ENCODE peak calls at places on chromosomes 3 and 15, in nine cellular contexts. F is kidney tubule cell; G is spleen; L is sigmoid colon; O is HFFc6; H is iPS DF 6.9; T is activated effector memory CD4-positive, alpha-beta T cell treated with Interleukin-2 at 50 U/mL for 16 hours; W is HTR-8/SVneo; U is activated CD4-positive, CD25-positive, alpha-beta regulatory T cell. D is an unnamed sample.

GRCh38 chr3:32973982-32974381 is 22.5 kb downstream of the CCR4 start:
- DNase-seq in F (peak), G (no peak), L (no peak), O (peak), H (no peak), T (peak), W (no peak), U (no peak), D (peak)

GRCh38 chr3:115285001-115285400 is 137.9 kb upstream of the ZBTB20 start:
- DNase-seq in F (peak), G (no peak), L (no peak), O (no peak), H (no peak), T (no peak), W (no peak), U (no peak), D (no peak)

GRCh38 chr3:64022451-64023186 is 675 bp downstream of the PSMD6 start:
- DNase-seq in F (peak), G (peak), L (no peak), O (no peak), H (no peak), T (no peak), W (no peak), U (no peak), D (no peak)

GRCh38 chr3:170159459-170159858 is 22.1 kb downstream of the PHC3 start:
- DNase-seq in F (no peak), G (no peak), L (no peak), O (no peak), H (no peak), T (no peak), W (no peak), U (no peak), D (no peak)

GRCh38 chr15:67180514-67181191 is 73.8 kb downstream of the AAGAB start:
- DNase-seq in F (no peak), G (no peak), L (no peak), O (no peak), H (no peak), T (no peak), W (no peak), U (no peak), D (no peak)

GRCh38 chr3:145692751-145693150 is 468.2 kb downstream of the PLOD2 start:
- DNase-seq in F (no peak), G (no peak), L (no peak), O (no peak), H (no peak), T (no peak), W (no peak), U (no peak), D (no peak)

GRCh38 chr3:14145236-14145635 is 20.4 kb downstream of the TMEM43 start:
- DNase-seq in F (peak), G (no peak), L (no peak), O (peak), H (no peak), T (no peak), W (no peak), U (no peak), D (no peak)

GRCh38 chr3:32176989-32177701 is 61.3 kb upstream of the CMTM8 start:
- DNase-seq in F (peak), G (no peak), L (no peak), O (peak), H (peak), T (peak), W (peak), U (peak), D (peak)

GRCh38 chr15:59247364-59247763 is 40.7 kb downstream of the LDHAL6B start:
- DNase-seq in F (peak), G (no peak), L (no peak), O (peak), H (peak), T (no peak), W (peak), U (peak), D (peak)

GRCh38 chr3:110697961-110698360 is 373.7 kb upstream of the NECTIN3 start:
- DNase-seq in F (no peak), G (no peak), L (no peak), O (no peak), H (no peak), T (no peak), W (no peak), U (no peak), D (no peak)

GRCh38 chr3:139355502-139355901 is 11.7 kb downstream of the MRPS22 start:
- DNase-seq in F (no peak), G (no peak), L (no peak), O (no peak), H (no peak), T (no peak), W (no peak), U (no peak), D (no peak)

GRCh38 chr3:25663324-25664065 is 1.2 kb downstream of the TOP2B start:
- DNase-seq in F (peak), G (no peak), L (no peak), O (peak), H (no peak), T (peak), W (no peak), U (no peak), D (peak)

GRCh38 chr3:9902372-9903237 is at the start of gene IL17RE:
- DNase-seq in F (no peak), G (peak), L (no peak), O (no peak), H (no peak), T (no peak), W (no peak), U (no peak), D (peak)

GRCh38 chr15:42068601-42069000 is 25.8 kb downstream of the PLA2G4D start:
- DNase-seq in F (no peak), G (no peak), L (no peak), O (no peak), H (no peak), T (no peak), W (no peak), U (no peak), D (no peak)

GRCh38 chr15:59380902-59381610 is 8.4 kb upstream of the MYO1E start:
- DNase-seq in F (no peak), G (no peak), L (no peak), O (no peak), H (no peak), T (no peak), W (no peak), U (no peak), D (peak)

GRCh38 chr3:173770796-173771573 is 373.4 kb downstream of the NLGN1 start:
- DNase-seq in F (no peak), G (no peak), L (no peak), O (no peak), H (no peak), T (no peak), W (no peak), U (no peak), D (no peak)

GRCh38 chr3:74711913-74712512 is 97.6 kb upstream of the CNTN3 start:
- DNase-seq in F (no peak), G (peak), L (no peak), O (no peak), H (no peak), T (no peak), W (no peak), U (no peak), D (no peak)

GRCh38 chr3:102200126-102200525 is 234.7 kb upstream of the ZPLD1 start:
- DNase-seq in F (peak), G (no peak), L (no peak), O (peak), H (no peak), T (no peak), W (no peak), U (no peak), D (no peak)

GRCh38 chr15:73367624-73368300 is 996 bp downstream of the HCN4 start:
- DNase-seq in F (no peak), G (no peak), L (no peak), O (no peak), H (no peak), T (no peak), W (no peak), U (no peak), D (no peak)

GRCh38 chr3:131454501-131454900 is 48.3 kb downstream of the MRPL3 start:
- DNase-seq in F (peak), G (no peak), L (no peak), O (peak), H (no peak), T (no peak), W (no peak), U (no peak), D (no peak)